ENCODE peak calls at places on chromosomes 4 and X, in four cellular contexts. One of them, this sample, is unnamed.

GRCh38 chr4:69881173-69881773 is 21.3 kb upstream of the SULT1E1 start:
- DNase-seq in PC-3: peak; percentile 66
- DNase-seq in cardiac muscle cell: peak; percentile 77
- DNase-seq in OCI-LY7: peak; percentile 33
- DNase-seq in this sample: peak; percentile 23

GRCh38 chr4:39337841-39338240 is 28.3 kb downstream of the RFC1 start:
- DNase-seq in PC-3: no peak
- DNase-seq in cardiac muscle cell: no peak
- DNase-seq in OCI-LY7: no peak
- DNase-seq in this sample: no peak

GRCh38 chr4:106273831-106274230 is 42.2 kb downstream of the TBCK start:
- DNase-seq in PC-3: no peak
- DNase-seq in cardiac muscle cell: peak; percentile 64
- DNase-seq in OCI-LY7: no peak
- DNase-seq in this sample: no peak

GRCh38 chr4:2285665-2286381 is 23.9 kb upstream of the MXD4 start:
- DNase-seq in PC-3: no peak
- DNase-seq in cardiac muscle cell: no peak
- DNase-seq in OCI-LY7: no peak
- DNase-seq in this sample: peak; percentile 8

GRCh38 chr4:173489514-173489913 is 40.5 kb downstream of the HAND2 start:
- DNase-seq in PC-3: no peak
- DNase-seq in cardiac muscle cell: peak; percentile 75
- DNase-seq in OCI-LY7: no peak
- DNase-seq in this sample: no peak

GRCh38 chr4:94741304-94741703 is 16.5 kb upstream of the BMPR1B start:
- DNase-seq in PC-3: no peak
- DNase-seq in cardiac muscle cell: peak; percentile 27
- DNase-seq in OCI-LY7: no peak
- DNase-seq in this sample: no peak

GRCh38 chr4:109816082-109816442 is 500 bp downstream of the GAR1 start:
- DNase-seq in PC-3: no peak
- DNase-seq in cardiac muscle cell: no peak
- DNase-seq in OCI-LY7: peak; percentile 30
- DNase-seq in this sample: no peak

GRCh38 chrX:114152130-114152529 is 431.8 kb upstream of the HTR2C start:
- DNase-seq in PC-3: peak; percentile 81
- DNase-seq in cardiac muscle cell: peak; percentile 71
- DNase-seq in OCI-LY7: no peak
- DNase-seq in this sample: no peak

GRCh38 chrX:153768311-153769157 is 4.5 kb downstream of the PLXNB3 start:
- DNase-seq in PC-3: no peak
- DNase-seq in cardiac muscle cell: no peak
- DNase-seq in OCI-LY7: no peak
- DNase-seq in this sample: peak; percentile 18

GRCh38 chr4:82360298-82361177 is 13.3 kb downstream of the HNRNPD start:
- DNase-seq in PC-3: peak; percentile 40
- DNase-seq in cardiac muscle cell: peak; percentile 38
- DNase-seq in OCI-LY7: peak; percentile 50
- DNase-seq in this sample: no peak

GRCh38 chr4:177728361-177729152 is 286.3 kb upstream of the AGA start:
- DNase-seq in PC-3: peak; percentile 82
- DNase-seq in cardiac muscle cell: no peak
- DNase-seq in OCI-LY7: no peak
- DNase-seq in this sample: peak; percentile 16

GRCh38 chr4:125198916-125199315 is 115.8 kb upstream of the FAT4 start:
- DNase-seq in PC-3: peak; percentile 48
- DNase-seq in cardiac muscle cell: peak; percentile 13
- DNase-seq in OCI-LY7: no peak
- DNase-seq in this sample: no peak

GRCh38 chr4:87511500-87511899 is 17.7 kb downstream of the SPARCL1 start:
- DNase-seq in PC-3: no peak
- DNase-seq in cardiac muscle cell: no peak
- DNase-seq in OCI-LY7: no peak
- DNase-seq in this sample: no peak

GRCh38 chrX:20421275-20421674 is 154.6 kb upstream of the RPS6KA3 start:
- DNase-seq in PC-3: no peak
- DNase-seq in cardiac muscle cell: peak; percentile 46
- DNase-seq in OCI-LY7: no peak
- DNase-seq in this sample: no peak

GRCh38 chr4:1347410-1347864 is 429 bp downstream of the UVSSA start:
- DNase-seq in PC-3: peak; percentile 55
- DNase-seq in cardiac muscle cell: peak; percentile 93
- DNase-seq in OCI-LY7: peak; percentile 70
- DNase-seq in this sample: peak; percentile 73

GRCh38 chr4:6912412-6912811 is 2.8 kb downstream of the TBC1D14 start:
- DNase-seq in PC-3: no peak
- DNase-seq in cardiac muscle cell: no peak
- DNase-seq in OCI-LY7: peak; percentile 65
- DNase-seq in this sample: no peak

GRCh38 chr4:88138561-88138960 is 19.9 kb downstream of the ABCG2 start:
- DNase-seq in PC-3: peak; percentile 76
- DNase-seq in cardiac muscle cell: peak; percentile 75
- DNase-seq in OCI-LY7: no peak
- DNase-seq in this sample: no peak

GRCh38 chr4:150863456-150863855 is 151.6 kb downstream of the LRBA start:
- DNase-seq in PC-3: no peak
- DNase-seq in cardiac muscle cell: peak; percentile 4
- DNase-seq in OCI-LY7: no peak
- DNase-seq in this sample: no peak
- TF ChIP-seq CTCF in PC-3: no peak
- TF ChIP-seq CTCF in cardiac muscle cell: no peak
- TF ChIP-seq CTCF in OCI-LY7: no peak
- TF ChIP-seq CTCF in this sample: no peak

GRCh38 chrX:29487714-29488113 is 727.6 kb upstream of the MAGEB2 start:
- DNase-seq in PC-3: no peak
- DNase-seq in cardiac muscle cell: no peak
- DNase-seq in OCI-LY7: no peak
- DNase-seq in this sample: no peak
- H3K4me1 ChIP-seq in PC-3: peaks cover 25% of the 10 kb centered on the region
- H3K4me1 ChIP-seq in cardiac muscle cell: no peaks in the 10 kb centered on the region
- H3K4me1 ChIP-seq in OCI-LY7: no peaks in the 10 kb centered on the region
- H3K4me1 ChIP-seq in this sample: no peaks in the 10 kb centered on the region

GRCh38 chr4:141640692-141641091 is 4.3 kb downstream of the IL15 start:
- DNase-seq in PC-3: no peak
- DNase-seq in cardiac muscle cell: no peak
- DNase-seq in OCI-LY7: no peak
- DNase-seq in this sample: no peak

GRCh38 chr4:141635726-141636076 is 682 bp upstream of the IL15 start:
- DNase-seq in PC-3: no peak
- DNase-seq in cardiac muscle cell: no peak
- DNase-seq in OCI-LY7: no peak
- DNase-seq in this sample: no peak

GRCh38 chr4:141636077-141636770 is at the start of gene IL15:
- DNase-seq in PC-3: peak; percentile 86
- DNase-seq in cardiac muscle cell: peak; percentile 54
- DNase-seq in OCI-LY7: no peak
- DNase-seq in this sample: peak; percentile 68

GRCh38 chr4:141636771-141637460 is 533 bp downstream of the IL15 start:
- DNase-seq in PC-3: peak; percentile 74
- DNase-seq in cardiac muscle cell: peak; percentile 57
- DNase-seq in OCI-LY7: no peak
- DNase-seq in this sample: peak; percentile 67

GRCh38 chr4:141637565-141637964 is 1.2 kb downstream of the IL15 start:
- DNase-seq in PC-3: peak; percentile 25
- DNase-seq in cardiac muscle cell: peak; percentile 32
- DNase-seq in OCI-LY7: no peak
- DNase-seq in this sample: no peak
- H3K4me3 ChIP-seq in PC-3: peak overlapping the region; percentile 92
- H3K4me3 ChIP-seq in cardiac muscle cell: no peak overlapping the region
- H3K4me3 ChIP-seq in OCI-LY7: no peak overlapping the region
- H3K4me3 ChIP-seq in this sample: peak overlapping the region; percentile 85

GRCh38 chr4:54384152-54384551 is 155.1 kb downstream of the PDGFRA start:
- DNase-seq in PC-3: no peak
- DNase-seq in cardiac muscle cell: no peak
- DNase-seq in OCI-LY7: no peak
- DNase-seq in this sample: no peak
- TF ChIP-seq CTCF in PC-3: no peak
- TF ChIP-seq CTCF in cardiac muscle cell: no peak
- TF ChIP-seq CTCF in OCI-LY7: no peak
- TF ChIP-seq CTCF in this sample: no peak

GRCh38 chr4:158571736-158572135 is 50.1 kb downstream of the RXFP1 start:
- DNase-seq in PC-3: no peak
- DNase-seq in cardiac muscle cell: no peak
- DNase-seq in OCI-LY7: no peak
- DNase-seq in this sample: no peak

GRCh38 chr4:158572608-158573007 is 50.9 kb downstream of the RXFP1 start:
- DNase-seq in PC-3: no peak
- DNase-seq in cardiac muscle cell: no peak
- DNase-seq in OCI-LY7: no peak
- DNase-seq in this sample: no peak

GRCh38 chr4:158566860-158567259 is 45.2 kb downstream of the RXFP1 start:
- DNase-seq in PC-3: no peak
- DNase-seq in cardiac muscle cell: no peak
- DNase-seq in OCI-LY7: no peak
- DNase-seq in this sample: no peak
- H3K4me1 ChIP-seq in PC-3: no peaks in the 10 kb centered on the region
- H3K4me1 ChIP-seq in cardiac muscle cell: no peaks in the 10 kb centered on the region
- H3K4me1 ChIP-seq in OCI-LY7: no peaks in the 10 kb centered on the region
- H3K4me1 ChIP-seq in this sample: no peaks in the 10 kb centered on the region

DNA sequence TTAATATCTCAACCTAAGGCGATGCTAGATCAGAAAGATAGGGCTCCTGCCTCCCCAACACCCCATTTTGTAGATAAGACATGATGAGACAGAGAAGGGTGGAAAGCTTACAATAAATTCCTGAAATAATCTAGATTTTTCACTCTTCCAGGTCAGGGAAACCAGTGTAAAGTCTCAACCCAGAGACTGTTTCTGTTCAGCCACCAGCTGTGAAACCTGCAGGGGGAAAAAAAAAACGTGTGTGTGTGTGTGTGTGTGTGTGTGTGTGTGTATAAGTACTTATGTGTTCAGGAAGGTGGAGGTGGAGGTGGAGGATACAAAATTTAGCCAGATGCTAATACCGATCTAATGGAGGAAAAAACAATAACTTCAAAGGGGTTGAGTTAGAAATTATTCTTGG is 773 bp upstream of the ITM2A start:
- DNase-seq in PC-3: no peak
- DNase-seq in cardiac muscle cell: no peak
- DNase-seq in OCI-LY7: no peak
- DNase-seq in this sample: no peak
- H3K4me3 ChIP-seq in PC-3: no peak overlapping the region
- H3K4me3 ChIP-seq in cardiac muscle cell: no peak overlapping the region
- H3K4me3 ChIP-seq in OCI-LY7: no peak overlapping the region
- H3K4me3 ChIP-seq in this sample: no peak overlapping the region

This sample was measured in BE2C.